ENCODE peak calls at places on chromosomes 5 and 9, in seven cellular contexts. One of them, this sample, is unnamed.

GRCh38 chr5:180717989-180718388 is 21.9 kb downstream of the OR2Y1 start:
- DNase-seq in A673: no peak
- DNase-seq in psoas muscle: no peak
- DNase-seq in heart left ventricle: no peak
- DNase-seq in astrocyte: no peak
- DNase-seq in breast epithelium: no peak
- DNase-seq in esophagus muscularis mucosa: no peak
- DNase-seq in this sample: no peak

GRCh38 chr5:2936413-2936812 is 184.9 kb upstream of the IRX2 start:
- DNase-seq in astrocyte: no peak
- DNase-seq in breast epithelium: no peak
- DNase-seq in heart left ventricle: no peak
- DNase-seq in esophagus muscularis mucosa: no peak
- DNase-seq in psoas muscle: no peak
- DNase-seq in A673: no peak
- DNase-seq in this sample: no peak

GRCh38 chr5:122141751-122142150 is 12.4 kb downstream of the ZNF474 start:
- DNase-seq in breast epithelium: no peak
- DNase-seq in astrocyte: peak; percentile 74
- DNase-seq in psoas muscle: no peak
- DNase-seq in heart left ventricle: no peak
- DNase-seq in esophagus muscularis mucosa: peak; percentile 34
- DNase-seq in A673: no peak
- DNase-seq in this sample: no peak

GRCh38 chr9:129996161-129996849 is 46.7 kb downstream of the FNBP1 start:
- DNase-seq in A673: no peak
- DNase-seq in breast epithelium: peak; percentile 14
- DNase-seq in astrocyte: no peak
- DNase-seq in heart left ventricle: no peak
- DNase-seq in psoas muscle: no peak
- DNase-seq in esophagus muscularis mucosa: no peak
- DNase-seq in this sample: no peak

GRCh38 chr5:132184588-132184987 is 43.1 kb downstream of the P4HA2 start:
- DNase-seq in A673: no peak
- DNase-seq in esophagus muscularis mucosa: no peak
- DNase-seq in psoas muscle: no peak
- DNase-seq in breast epithelium: no peak
- DNase-seq in astrocyte: no peak
- DNase-seq in heart left ventricle: no peak
- DNase-seq in this sample: no peak

GRCh38 chr9:91949946-91950664 is at the start of gene ROR2:
- DNase-seq in heart left ventricle: peak; percentile 42
- DNase-seq in psoas muscle: peak; percentile 67
- DNase-seq in breast epithelium: peak; percentile 39
- DNase-seq in astrocyte: peak; percentile 12
- DNase-seq in esophagus muscularis mucosa: no peak
- DNase-seq in A673: peak; percentile 88
- DNase-seq in this sample: no peak

GRCh38 chr5:137498736-137499505 is at the start of gene SPOCK1:
- DNase-seq in esophagus muscularis mucosa: peak; percentile 89
- DNase-seq in psoas muscle: peak; percentile 81
- DNase-seq in breast epithelium: peak; percentile 37
- DNase-seq in A673: peak; percentile 85
- DNase-seq in astrocyte: peak; percentile 39
- DNase-seq in heart left ventricle: peak; percentile 68
- DNase-seq in this sample: peak; percentile 72

GRCh38 chr9:19551124-19551929 is 142.5 kb downstream of the ACER2 start:
- DNase-seq in astrocyte: no peak
- DNase-seq in A673: no peak
- DNase-seq in esophagus muscularis mucosa: no peak
- DNase-seq in psoas muscle: no peak
- DNase-seq in breast epithelium: no peak
- DNase-seq in heart left ventricle: no peak
- DNase-seq in this sample: no peak

GRCh38 chr5:89712135-89712700 is 697.3 kb downstream of the CETN3 start:
- DNase-seq in astrocyte: no peak
- DNase-seq in heart left ventricle: no peak
- DNase-seq in breast epithelium: no peak
- DNase-seq in esophagus muscularis mucosa: no peak
- DNase-seq in psoas muscle: no peak
- DNase-seq in A673: no peak
- DNase-seq in this sample: no peak

GRCh38 chr9:134325813-134326753 is at the start of gene RXRA:
- DNase-seq in breast epithelium: peak; percentile 70
- DNase-seq in A673: peak; percentile 89
- DNase-seq in psoas muscle: peak; percentile 90
- DNase-seq in heart left ventricle: peak; percentile 86
- DNase-seq in astrocyte: peak; percentile 77
- DNase-seq in esophagus muscularis mucosa: no peak
- DNase-seq in this sample: peak; percentile 81

GRCh38 chr9:70963554-70963953 is 157.9 kb downstream of the TRPM3 start:
- DNase-seq in breast epithelium: no peak
- DNase-seq in astrocyte: no peak
- DNase-seq in esophagus muscularis mucosa: no peak
- DNase-seq in psoas muscle: no peak
- DNase-seq in heart left ventricle: no peak
- DNase-seq in A673: no peak
- DNase-seq in this sample: no peak

GRCh38 chr9:22683393-22684075 is 236.9 kb downstream of the DMRTA1 start:
- DNase-seq in psoas muscle: no peak
- DNase-seq in heart left ventricle: no peak
- DNase-seq in A673: no peak
- DNase-seq in astrocyte: peak; percentile 78
- DNase-seq in breast epithelium: no peak
- DNase-seq in esophagus muscularis mucosa: no peak
- DNase-seq in this sample: peak; percentile 26

GRCh38 chr9:71812385-71812784 is 44.1 kb upstream of the CEMIP2 start:
- DNase-seq in astrocyte: no peak
- DNase-seq in heart left ventricle: peak; percentile 53
- DNase-seq in psoas muscle: peak; percentile 56
- DNase-seq in esophagus muscularis mucosa: no peak
- DNase-seq in A673: peak; percentile 11
- DNase-seq in breast epithelium: no peak
- DNase-seq in this sample: no peak

GRCh38 chr9:6150483-6150882 is 65.1 kb upstream of the IL33 start:
- DNase-seq in esophagus muscularis mucosa: no peak
- DNase-seq in A673: no peak
- DNase-seq in breast epithelium: no peak
- DNase-seq in heart left ventricle: no peak
- DNase-seq in astrocyte: no peak
- DNase-seq in psoas muscle: no peak
- DNase-seq in this sample: no peak

GRCh38 chr5:170632266-170632984 is 128.6 kb downstream of the KCNIP1 start:
- DNase-seq in A673: no peak
- DNase-seq in esophagus muscularis mucosa: no peak
- DNase-seq in psoas muscle: no peak
- DNase-seq in breast epithelium: no peak
- DNase-seq in astrocyte: no peak
- DNase-seq in heart left ventricle: no peak
- DNase-seq in this sample: peak; percentile 24

GRCh38 chr5:170634236-170634990 is 130.6 kb downstream of the KCNIP1 start:
- DNase-seq in astrocyte: no peak
- DNase-seq in breast epithelium: no peak
- DNase-seq in heart left ventricle: no peak
- DNase-seq in esophagus muscularis mucosa: no peak
- DNase-seq in psoas muscle: no peak
- DNase-seq in A673: no peak
- DNase-seq in this sample: no peak

GRCh38 chr5:170632985-170633234 is 129.1 kb downstream of the KCNIP1 start:
- DNase-seq in breast epithelium: peak; percentile 38
- DNase-seq in heart left ventricle: peak; percentile 69
- DNase-seq in psoas muscle: peak; percentile 60
- DNase-seq in esophagus muscularis mucosa: no peak
- DNase-seq in A673: peak; percentile 73
- DNase-seq in astrocyte: no peak
- DNase-seq in this sample: no peak

GRCh38 chr5:170631471-170632195 is 127.8 kb downstream of the KCNIP1 start:
- DNase-seq in breast epithelium: peak; percentile 26
- DNase-seq in heart left ventricle: peak; percentile 35
- DNase-seq in astrocyte: no peak
- DNase-seq in A673: no peak
- DNase-seq in esophagus muscularis mucosa: no peak
- DNase-seq in psoas muscle: no peak
- DNase-seq in this sample: peak; percentile 15

GRCh38 chr5:170633235-170634041 is 129.6 kb downstream of the KCNIP1 start:
- DNase-seq in A673: peak; percentile 67
- DNase-seq in heart left ventricle: peak; percentile 44
- DNase-seq in astrocyte: peak; percentile 79
- DNase-seq in esophagus muscularis mucosa: no peak
- DNase-seq in psoas muscle: peak; percentile 52
- DNase-seq in breast epithelium: peak; percentile 69
- DNase-seq in this sample: peak; percentile 71
- TF ChIP-seq CTCF in A673: peak; percentile 23
- TF ChIP-seq CTCF in heart left ventricle: peak; percentile 33
- TF ChIP-seq CTCF in astrocyte: no peak
- TF ChIP-seq CTCF in esophagus muscularis mucosa: no peak
- TF ChIP-seq CTCF in psoas muscle: no peak
- TF ChIP-seq CTCF in breast epithelium: no peak
- TF ChIP-seq CTCF in this sample: no peak

GRCh38 chr5:141413540-141414069 is 818 bp downstream of the PCDHGA10 start:
- DNase-seq in heart left ventricle: no peak
- DNase-seq in breast epithelium: no peak
- DNase-seq in A673: no peak
- DNase-seq in esophagus muscularis mucosa: no peak
- DNase-seq in psoas muscle: no peak
- DNase-seq in astrocyte: no peak
- DNase-seq in this sample: no peak
- H3K4me3 ChIP-seq in heart left ventricle: peak overlapping the region; percentile 36
- H3K4me3 ChIP-seq in breast epithelium: peak overlapping the region; percentile 29
- H3K4me3 ChIP-seq in A673: no peak overlapping the region
- H3K4me3 ChIP-seq in esophagus muscularis mucosa: peak overlapping the region; percentile 32
- H3K4me3 ChIP-seq in psoas muscle: peak overlapping the region; percentile 60
- H3K4me3 ChIP-seq in astrocyte: peak overlapping the region; percentile 55
- H3K4me3 ChIP-seq in this sample: peak overlapping the region; percentile 51

GRCh38 chr5:155822177-155822576 is 504.8 kb upstream of the SGCD start:
- DNase-seq in A673: no peak
- DNase-seq in heart left ventricle: no peak
- DNase-seq in astrocyte: no peak
- DNase-seq in breast epithelium: no peak
- DNase-seq in esophagus muscularis mucosa: no peak
- DNase-seq in psoas muscle: no peak
- DNase-seq in this sample: no peak
- TF ChIP-seq CTCF in A673: no peak
- TF ChIP-seq CTCF in heart left ventricle: no peak
- TF ChIP-seq CTCF in astrocyte: no peak
- TF ChIP-seq CTCF in breast epithelium: no peak
- TF ChIP-seq CTCF in esophagus muscularis mucosa: no peak
- TF ChIP-seq CTCF in psoas muscle: no peak
- TF ChIP-seq CTCF in this sample: no peak

DNA sequence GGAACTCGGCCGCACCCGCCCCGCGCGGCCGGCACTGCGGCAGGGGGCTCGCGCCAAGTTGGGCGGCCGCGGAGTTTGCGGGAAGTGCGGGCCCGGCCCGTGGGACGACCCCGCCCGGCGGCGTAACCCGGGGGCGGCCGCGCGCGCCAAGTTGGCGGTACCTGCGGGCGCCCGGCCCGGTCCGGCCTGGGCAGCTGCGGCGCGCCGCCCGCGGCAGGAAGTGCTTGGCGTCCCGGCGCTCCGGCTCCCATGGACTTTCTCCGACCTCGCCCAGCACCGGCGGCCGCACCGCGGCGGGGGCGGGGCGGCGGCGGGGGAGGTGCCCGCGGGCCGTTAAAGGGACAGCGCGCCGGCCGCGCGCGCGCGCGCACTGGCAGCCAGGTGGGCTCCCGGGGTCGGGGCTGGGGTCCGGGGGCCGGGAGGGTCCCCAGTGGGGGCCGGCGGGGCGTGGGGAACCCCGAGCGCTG is at the start of gene NACC2:
- DNase-seq in A673: no peak
- DNase-seq in breast epithelium: no peak
- DNase-seq in esophagus muscularis mucosa: no peak
- DNase-seq in psoas muscle: peak; percentile 79
- DNase-seq in heart left ventricle: peak; percentile 81
- DNase-seq in astrocyte: peak; percentile 41
- DNase-seq in this sample: no peak
- H3K4me3 ChIP-seq in A673: peak within 1 kb of the TSS; percentile 55
- H3K4me3 ChIP-seq in breast epithelium: peak within 1 kb of the TSS; percentile 90
- H3K4me3 ChIP-seq in esophagus muscularis mucosa: peak within 1 kb of the TSS; percentile 82
- H3K4me3 ChIP-seq in psoas muscle: peak within 1 kb of the TSS; percentile 71
- H3K4me3 ChIP-seq in heart left ventricle: peak within 1 kb of the TSS; percentile 90
- H3K4me3 ChIP-seq in astrocyte: peak within 1 kb of the TSS; percentile 66
- H3K4me3 ChIP-seq in this sample: peak within 1 kb of the TSS; percentile 66

GRCh38 chr9:87659534-87660419 is 66.1 kb upstream of the CTSL start:
- DNase-seq in psoas muscle: no peak
- DNase-seq in A673: no peak
- DNase-seq in heart left ventricle: no peak
- DNase-seq in astrocyte: no peak
- DNase-seq in breast epithelium: no peak
- DNase-seq in esophagus muscularis mucosa: no peak
- DNase-seq in this sample: no peak

GRCh38 chr9:87655731-87656130 is 70.2 kb upstream of the CTSL start:
- DNase-seq in esophagus muscularis mucosa: no peak
- DNase-seq in breast epithelium: no peak
- DNase-seq in astrocyte: no peak
- DNase-seq in psoas muscle: no peak
- DNase-seq in A673: no peak
- DNase-seq in heart left ventricle: no peak
- DNase-seq in this sample: no peak

GRCh38 chr9:87657190-87657589 is 68.7 kb upstream of the CTSL start:
- DNase-seq in esophagus muscularis mucosa: no peak
- DNase-seq in astrocyte: no peak
- DNase-seq in A673: peak; percentile 38
- DNase-seq in psoas muscle: no peak
- DNase-seq in breast epithelium: no peak
- DNase-seq in heart left ventricle: no peak
- DNase-seq in this sample: no peak

GRCh38 chr9:87657893-87658292 is 68.0 kb upstream of the CTSL start:
- DNase-seq in A673: no peak
- DNase-seq in astrocyte: no peak
- DNase-seq in psoas muscle: no peak
- DNase-seq in heart left ventricle: no peak
- DNase-seq in breast epithelium: no peak
- DNase-seq in esophagus muscularis mucosa: no peak
- DNase-seq in this sample: no peak

DNA sequence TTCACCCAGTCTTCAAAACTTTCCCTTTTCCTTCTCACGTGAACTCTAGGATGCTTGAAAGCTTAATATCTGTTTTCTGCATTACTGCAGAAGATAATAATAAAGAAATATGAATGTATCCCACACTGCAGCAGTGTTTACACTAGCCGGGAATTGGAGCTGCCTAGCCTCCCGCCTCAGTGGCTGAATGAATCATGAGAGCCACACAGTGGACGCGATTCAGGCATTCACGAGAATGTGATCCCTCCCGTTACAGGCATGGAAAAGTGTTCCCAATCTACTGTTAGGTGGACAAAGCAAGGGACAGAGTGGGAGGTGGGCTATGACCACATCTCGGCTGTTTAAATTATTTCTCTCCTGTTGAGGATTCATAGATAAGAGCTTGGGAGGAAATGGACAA is 69.4 kb upstream of the CTSL start:
- DNase-seq in breast epithelium: no peak
- DNase-seq in psoas muscle: no peak
- DNase-seq in astrocyte: peak; percentile 27
- DNase-seq in heart left ventricle: no peak
- DNase-seq in esophagus muscularis mucosa: no peak
- DNase-seq in A673: no peak
- DNase-seq in this sample: peak; percentile 12
- TF ChIP-seq CTCF in breast epithelium: no peak
- TF ChIP-seq CTCF in psoas muscle: no peak
- TF ChIP-seq CTCF in astrocyte: no peak
- TF ChIP-seq CTCF in heart left ventricle: no peak
- TF ChIP-seq CTCF in esophagus muscularis mucosa: peak; percentile 46
- TF ChIP-seq CTCF in A673: no peak
- TF ChIP-seq CTCF in this sample: no peak